ENCODE peak calls at places on chromosomes 1 and 21, in ten cellular contexts. K is astrocyte of the cerebellum, O is cardiac fibroblast, L is HFF-Myc, S is pancreas, H is fibroblast of pulmonary artery, W is kidney, N is fibroblast of lung, Y is astrocyte of the spinal cord, J is OCI-LY7. I is an unnamed sample.
A peak's percentile ranks its signal among the peaks of the same experiment; 100 is the strongest.

GRCh38 chr1:226778657-226779058 is 39.6 kb upstream of the ITPKB start:
- DNase-seq in Y (peak; percentile 88), H (peak; percentile 100), N (peak; percentile 98), L (peak; percentile 77), K (peak; percentile 93), S (no peak), W (no peak), J (no peak), O (peak; percentile 94), I (no peak)

GRCh38 chr21:45471229-45472052 is 66.5 kb downstream of the COL18A1 start:
- DNase-seq in K (peak; percentile 81), W (peak; percentile 82), N (peak; percentile 95), S (no peak), J (no peak), O (peak; percentile 93), L (peak; percentile 73), Y (peak; percentile 93), H (peak; percentile 93), I (no peak)

GRCh38 chr1:212179394-212180076 is 105.7 kb upstream of the PPP2R5A start:
- DNase-seq in S (no peak), W (no peak), O (peak; percentile 58), N (peak; percentile 95), L (peak; percentile 94), K (peak; percentile 89), Y (peak; percentile 95), J (no peak), H (peak; percentile 69), I (no peak)

GRCh38 chr1:178005450-178005849 is 35.6 kb upstream of the SEC16B start:
- DNase-seq in N (no peak), L (no peak), Y (no peak), J (no peak), O (no peak), H (no peak), S (no peak), K (no peak), W (no peak), I (peak; percentile 15)

GRCh38 chr1:110608247-110608646 is 2.1 kb upstream of the KCNA2 start:
- DNase-seq in L (no peak), H (no peak), K (no peak), W (no peak), S (no peak), Y (no peak), N (no peak), J (no peak), O (no peak), I (no peak)

GRCh38 chr1:223035724-223036478 is 107.1 kb downstream of the TLR5 start:
- DNase-seq in O (no peak), N (no peak), H (no peak), L (no peak), Y (no peak), S (no peak), W (no peak), K (no peak), J (no peak), I (no peak)

GRCh38 chr1:212293579-212293978 is 8.4 kb downstream of the PPP2R5A start:
- DNase-seq in W (no peak), N (no peak), J (no peak), S (no peak), K (no peak), L (no peak), H (peak; percentile 45), O (peak; percentile 39), Y (no peak), I (no peak)

GRCh38 chr1:223331929-223332328 is 32.0 kb downstream of the SUSD4 start:
- DNase-seq in S (no peak), O (no peak), J (no peak), H (peak; percentile 3), K (peak; percentile 68), N (peak; percentile 89), L (no peak), Y (peak; percentile 53), W (no peak), I (no peak)

GRCh38 chr1:79040424-79041089 is 34.0 kb upstream of the ADGRL4 start:
- DNase-seq in W (no peak), H (peak; percentile 23), L (no peak), S (no peak), N (peak; percentile 9), Y (peak; percentile 13), J (no peak), O (peak; percentile 14), K (no peak), I (peak; percentile 65)

GRCh38 chr1:15526021-15526489 is 593 bp upstream of the DNAJC16 start:
- DNase-seq in K (no peak), S (peak; percentile 41), N (no peak), H (no peak), O (no peak), J (peak; percentile 15), W (peak; percentile 79), Y (no peak), L (no peak), I (no peak)

GRCh38 chr1:223402790-223403142 is 9.6 kb downstream of the CCDC185 start:
- DNase-seq in W (no peak), S (no peak), K (no peak), N (no peak), L (no peak), H (no peak), Y (no peak), J (no peak), O (no peak), I (no peak)

GRCh38 chr1:221961532-221962292 is 219.8 kb upstream of the DUSP10 start:
- DNase-seq in J (no peak), W (no peak), Y (peak; percentile 81), K (peak; percentile 46), L (peak; percentile 17), N (peak; percentile 83), H (peak; percentile 41), S (peak; percentile 8), O (peak; percentile 40), I (no peak)

GRCh38 chr1:110209715-110210603 is at the start of gene KCNC4:
- DNase-seq in Y (peak; percentile 27), J (peak; percentile 89), N (peak; percentile 77), K (no peak), S (peak; percentile 92), H (peak; percentile 79), L (no peak), W (peak; percentile 98), O (peak; percentile 83), I (peak; percentile 90)

GRCh38 chr1:24526940-24527542 is 24.4 kb downstream of the RCAN3 start:
- DNase-seq in L (no peak), S (no peak), Y (peak; percentile 7), J (peak; percentile 57), H (peak; percentile 42), N (no peak), O (peak; percentile 19), W (no peak), K (no peak), I (no peak)

GRCh38 chr1:229430761-229431269 is 3.1 kb downstream of the ACTA1 start:
- DNase-seq in Y (peak; percentile 53), W (peak; percentile 80), J (no peak), K (no peak), N (peak; percentile 42), O (peak; percentile 59), S (peak; percentile 22), H (peak; percentile 57), L (no peak), I (no peak)

GRCh38 chr1:167294528-167294927 is 73.8 kb downstream of the POU2F1 start:
- DNase-seq in J (no peak), H (no peak), K (peak; percentile 34), N (peak; percentile 50), W (no peak), L (no peak), Y (peak; percentile 19), S (no peak), O (peak; percentile 13), I (no peak)

GRCh38 chr1:2789164-2789985 is 12.1 kb downstream of the TTC34 start:
- DNase-seq in O (no peak), Y (no peak), W (peak; percentile 49), N (no peak), H (no peak), S (no peak), L (no peak), J (no peak), K (no peak), I (no peak)

GRCh38 chr1:81513796-81514354 is 286.9 kb upstream of the ADGRL2 start:
- DNase-seq in S (no peak), Y (no peak), N (peak; percentile 36), O (no peak), H (no peak), J (no peak), L (no peak), W (no peak), K (no peak), I (no peak)

GRCh38 chr1:112674986-112675727 is 698 bp downstream of the MOV10 start:
- DNase-seq in K (no peak), H (peak; percentile 22), N (no peak), O (no peak), J (peak; percentile 41), S (no peak), W (peak; percentile 90), Y (peak; percentile 18), L (no peak), I (no peak)
- TF ChIP-seq CTCF in K (no peak), H (no peak), N (no peak), O (no peak), J (peak; percentile 42), S (no peak), W (no peak), Y (no peak), L (no peak), I (no peak)

DNA sequence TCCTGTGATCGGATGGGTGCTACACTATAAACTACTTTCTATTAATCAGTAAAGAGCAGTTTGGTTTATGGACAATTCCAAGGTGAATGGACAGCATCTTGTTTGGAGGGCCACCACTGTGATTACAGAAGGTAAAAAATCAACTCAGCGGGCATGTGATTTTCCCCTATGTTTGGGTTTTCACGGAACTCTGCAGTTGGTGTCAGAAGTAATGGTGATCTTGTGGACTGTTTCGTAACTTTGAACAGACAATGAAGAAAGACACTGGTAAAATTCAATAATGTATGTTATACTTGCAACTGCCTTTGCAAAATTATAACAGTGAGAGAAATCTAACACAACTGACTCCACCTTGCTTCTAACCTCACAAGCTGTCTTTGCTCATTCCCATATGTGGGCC is 53.3 kb downstream of the TRIM33 start:
- DNase-seq in L (no peak), J (no peak), H (no peak), N (no peak), Y (no peak), S (no peak), W (no peak), K (no peak), O (no peak), I (no peak)
- H3K4me3 ChIP-seq in L (no peak overlapping the region), J (no peak overlapping the region), H (no peak overlapping the region), N (no peak overlapping the region), Y (no peak overlapping the region), S (no peak overlapping the region), W (no peak overlapping the region), K (no peak overlapping the region), O (no peak overlapping the region), I (no peak overlapping the region)

DNA sequence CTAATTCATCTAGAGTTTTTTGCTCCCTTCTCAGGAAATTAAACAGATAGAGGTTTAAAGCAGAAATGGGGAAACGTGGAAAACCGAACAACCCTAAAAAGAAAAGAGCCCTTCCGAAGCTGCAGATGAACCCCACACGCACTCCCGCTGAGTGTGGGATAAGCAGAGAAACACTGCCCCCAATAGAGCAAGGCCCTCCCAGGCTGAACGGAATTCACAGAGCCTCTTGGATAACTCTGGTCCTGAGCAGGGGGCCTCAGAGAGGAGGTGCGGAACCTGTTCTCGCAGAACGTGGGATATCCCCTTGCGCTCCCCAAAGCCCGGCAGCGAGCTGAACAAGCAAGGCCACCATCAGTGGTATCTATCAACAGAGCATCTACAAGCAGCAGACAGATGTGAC is 44.9 kb downstream of the SSBP3 start:
- DNase-seq in L (no peak), O (no peak), H (no peak), J (peak; percentile 11), K (no peak), Y (no peak), N (no peak), S (no peak), W (no peak), I (no peak)
- TF ChIP-seq CTCF in L (no peak), O (peak; percentile 4), H (no peak), J (peak; percentile 55), K (no peak), Y (no peak), N (peak; percentile 14), S (no peak), W (peak; percentile 11), I (no peak)

GRCh38 chr1:103372866-103373265 is 152.6 kb upstream of the RNPC3 start:
- DNase-seq in K (no peak), Y (no peak), S (no peak), N (peak; percentile 56), H (no peak), J (no peak), W (no peak), O (no peak), L (no peak), I (no peak)
- H3K4me3 ChIP-seq in K (no peak overlapping the region), Y (no peak overlapping the region), S (no peak overlapping the region), N (no peak overlapping the region), H (no peak overlapping the region), J (no peak overlapping the region), W (no peak overlapping the region), O (no peak overlapping the region), L (no peak overlapping the region), I (no peak overlapping the region)

I was measured in GM06990.